ENCODE peak calls at places on chromosomes 3 and 15, in four cellular contexts. N is spleen, P is hepatic stellate cell, K is ovary. I is an unnamed sample.

GRCh38 chr15:80474224-80474619 is 70.0 kb downstream of the ARNT2 start:
- DNase-seq in P (no peak), K (no peak), N (no peak), I (no peak)

GRCh38 chr3:31420311-31420710 is 112.4 kb upstream of the STT3B start:
- DNase-seq in K (no peak), P (no peak), N (no peak), I (no peak)

GRCh38 chr15:28942046-28942445 is 56.3 kb downstream of the APBA2 start:
- DNase-seq in P (no peak), N (peak), K (no peak), I (no peak)

GRCh38 chr3:133937061-133937686 is 41.5 kb upstream of the RAB6B start:
- DNase-seq in P (no peak), K (no peak), N (peak), I (no peak)

GRCh38 chr15:39053480-39053879 is 488.9 kb upstream of the RASGRP1 start:
- DNase-seq in N (no peak), P (no peak), K (no peak), I (no peak)

GRCh38 chr3:193348686-193349085 is 29.9 kb downstream of the ATP13A5 start:
- DNase-seq in N (no peak), K (no peak), P (no peak), I (no peak)

GRCh38 chr15:70344666-70345065 is 246.9 kb upstream of the TLE3 start:
- DNase-seq in N (no peak), K (no peak), P (no peak), I (no peak)

GRCh38 chr3:136473716-136474326 is 223.7 kb downstream of the PCCB start:
- DNase-seq in N (no peak), K (no peak), P (peak), I (no peak)

GRCh38 chr3:58383476-58383875 is 50.2 kb downstream of the PDHB start:
- DNase-seq in K (no peak), N (no peak), P (peak), I (no peak)

GRCh38 chr15:31279221-31280036 is 47.2 kb upstream of the KLF13 start:
- DNase-seq in P (no peak), K (no peak), N (peak), I (no peak)

GRCh38 chr3:155131104-155131503 is 51.0 kb downstream of the MME start:
- DNase-seq in K (no peak), P (peak), N (no peak), I (no peak)

GRCh38 chr15:52069559-52069958 is 43.0 kb downstream of the BCL2L10 start:
- DNase-seq in N (no peak), K (no peak), P (no peak), I (no peak)

I was measured in heart left ventricle.